ENCODE peak calls at places on chromosomes 7 and 10, in ten cellular contexts. X, R, J, Z, S, Y, I, C, V and O are unnamed samples.

GRCh38 chr7:13794581-13794980 is 194.9 kb downstream of the ETV1 start:
- DNase-seq in X (no peak), R (no peak), J (no peak), Z (no peak), S (no peak), Y (no peak), I (no peak), C (no peak), V (peak), O (no peak)

GRCh38 chr10:85646312-85646711 is 720.3 kb downstream of the GRID1 start:
- DNase-seq in X (no peak), R (peak), J (no peak), Z (no peak), S (no peak), Y (no peak), I (no peak), C (peak), V (peak), O (peak)

GRCh38 chr10:59812541-59813122 is 59.4 kb upstream of the MRLN start:
- DNase-seq in X (no peak), R (no peak), J (no peak), Z (no peak), S (no peak), Y (no peak), I (no peak), C (no peak), V (no peak), O (no peak)

GRCh38 chr7:100963874-100964273 is 5.5 kb upstream of the MUC12 start:
- DNase-seq in X (no peak), R (no peak), J (no peak), Z (no peak), S (no peak), Y (no peak), I (no peak), C (no peak), V (no peak), O (no peak)

GRCh38 chr10:71077143-71077581 is 135.2 kb upstream of the UNC5B start:
- DNase-seq in X (no peak), R (no peak), J (no peak), Z (no peak), S (no peak), Y (no peak), I (no peak), C (no peak), V (no peak), O (no peak)

GRCh38 chr10:3740157-3740871 is 44.7 kb downstream of the KLF6 start:
- DNase-seq in X (peak), R (peak), J (no peak), Z (no peak), S (no peak), Y (no peak), I (no peak), C (peak), V (no peak), O (peak)

GRCh38 chr7:43164757-43165156 is 52.3 kb downstream of the HECW1 start:
- DNase-seq in X (peak), R (peak), J (no peak), Z (peak), S (no peak), Y (no peak), I (no peak), C (no peak), V (peak), O (peak)

GRCh38 chr10:36531621-36532020 is 593.8 kb upstream of the ANKRD30A start:
- DNase-seq in X (no peak), R (no peak), J (no peak), Z (no peak), S (no peak), Y (no peak), I (no peak), C (no peak), V (no peak), O (peak)

GRCh38 chr10:86770412-86770960 is 14.1 kb downstream of the BMPR1A start:
- DNase-seq in X (peak), R (no peak), J (no peak), Z (no peak), S (no peak), Y (no peak), I (no peak), C (no peak), V (no peak), O (peak)